ENCODE peak calls at places on chromosome 19, in five cellular contexts. D, H, R, V and Y are unnamed samples.

GRCh38 chr19:43777163-43777700 is 3.5 kb downstream of the KCNN4 start:
- DNase-seq in D (no peak), H (no peak), R (no peak), V (peak), Y (no peak)

GRCh38 chr19:7153008-7153407 is 83.5 kb downstream of the ZNF557 start:
- DNase-seq in D (no peak), H (no peak), R (peak), V (no peak), Y (no peak)

GRCh38 chr19:55220525-55220924 is 8.0 kb downstream of the TMEM86B start:
- DNase-seq in D (no peak), H (peak), R (peak), V (peak), Y (no peak)

GRCh38 chr19:43934055-43934984 is 762 bp downstream of the ZNF45 start:
- DNase-seq in D (peak), H (no peak), R (no peak), V (peak), Y (no peak)

GRCh38 chr19:53088091-53088490 is 15.1 kb downstream of the ZNF160 start:
- DNase-seq in D (no peak), H (no peak), R (no peak), V (no peak), Y (no peak)

GRCh38 chr19:33394723-33395560 is 21.4 kb downstream of the CEBPG start:
- DNase-seq in D (no peak), H (no peak), R (no peak), V (peak), Y (no peak)

GRCh38 chr19:4007836-4008539 is 452 bp downstream of the PIAS4 start:
- DNase-seq in D (no peak), H (peak), R (no peak), V (peak), Y (no peak)

GRCh38 chr19:15276620-15277019 is 44.4 kb upstream of the EPHX3 start:
- DNase-seq in D (peak), H (no peak), R (no peak), V (no peak), Y (no peak)

GRCh38 chr19:5127710-5128109 is 158.8 kb downstream of the KDM4B start:
- DNase-seq in D (no peak), H (peak), R (no peak), V (no peak), Y (no peak)

GRCh38 chr19:5125376-5125775 is 156.5 kb downstream of the KDM4B start:
- DNase-seq in D (no peak), H (no peak), R (no peak), V (no peak), Y (no peak)

GRCh38 chr19:5126498-5127223 is 157.7 kb downstream of the KDM4B start:
- DNase-seq in D (no peak), H (no peak), R (no peak), V (no peak), Y (no peak)

GRCh38 chr19:5124111-5124855 is 155.4 kb downstream of the KDM4B start:
- DNase-seq in D (no peak), H (no peak), R (no peak), V (no peak), Y (no peak)

DNA sequence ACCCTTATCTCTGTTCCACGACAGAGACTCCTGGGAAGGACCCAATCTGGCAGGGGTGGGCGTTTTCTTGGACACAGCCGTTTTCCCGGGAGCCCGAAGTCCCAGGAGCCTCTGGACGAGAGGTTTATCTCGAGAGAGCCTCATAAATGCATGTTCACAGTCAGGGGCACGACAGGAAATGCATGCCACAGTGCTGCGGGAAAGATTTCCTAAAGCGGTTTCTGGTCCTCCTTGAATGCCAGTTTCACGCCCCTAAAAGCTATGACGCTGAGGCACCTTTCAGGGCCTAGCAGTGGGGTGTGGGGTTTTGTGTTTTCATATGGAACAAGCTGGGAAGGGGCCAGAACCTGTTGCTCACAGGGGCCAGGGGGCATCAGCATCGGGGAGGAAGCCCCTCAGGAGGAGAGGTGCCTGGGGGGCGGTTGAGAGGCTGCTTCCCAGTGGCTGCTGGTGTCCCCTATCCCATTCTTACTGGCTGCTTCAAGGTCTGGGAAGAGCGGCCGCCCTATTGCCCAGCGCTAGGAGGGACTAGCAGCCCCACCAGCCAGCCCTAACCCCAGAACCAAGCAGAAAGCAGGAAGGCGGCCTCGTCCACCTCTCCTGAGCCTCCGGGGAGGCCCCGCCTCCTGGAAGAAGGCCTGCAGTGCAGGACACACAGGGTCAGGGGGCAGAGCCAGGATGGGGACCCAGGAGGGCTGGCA is 157.0 kb downstream of the KDM4B start:
- DNase-seq in D (no peak), H (peak), R (peak), V (no peak), Y (no peak)
- H3K27ac ChIP-seq in D (no peak), H (peak), R (peak), V (no peak), Y (peak)

DNA sequence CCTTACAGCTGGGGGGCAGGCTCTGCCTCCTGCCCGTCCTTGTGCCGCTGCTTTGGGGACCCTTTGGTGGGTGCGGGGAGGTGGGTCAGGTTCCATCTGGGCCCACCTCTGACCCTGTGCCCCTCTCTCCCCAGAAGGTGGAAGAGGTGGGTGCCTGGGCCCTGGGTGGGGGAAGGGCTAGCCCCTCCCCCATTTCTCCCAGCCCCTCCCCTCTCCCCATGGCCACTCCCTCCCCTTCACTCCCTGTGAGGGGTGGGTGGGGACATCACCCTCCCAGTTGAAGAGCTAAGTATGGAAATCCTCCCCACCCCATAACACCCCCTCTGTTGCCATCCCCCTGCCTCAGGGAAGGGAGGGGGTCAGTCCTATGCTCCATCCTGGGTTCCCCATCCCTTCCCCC is 14.2 kb downstream of the ARHGEF1 start:
- DNase-seq in D (no peak), H (no peak), R (no peak), V (no peak), Y (no peak)
- H3K27ac ChIP-seq in D (no peak), H (no peak), R (no peak), V (no peak), Y (no peak)

GRCh38 chr19:46859637-46860124 is 1.1 kb upstream of the ARHGAP35 start:
- DNase-seq in D (no peak), H (no peak), R (no peak), V (peak), Y (peak)
- H3K27ac ChIP-seq in D (peak), H (peak), R (peak), V (peak), Y (peak)

GRCh38 chr19:18541258-18541991 is 1.9 kb downstream of the FKBP8 start:
- DNase-seq in D (no peak), H (no peak), R (no peak), V (peak), Y (no peak)
- H3K27ac ChIP-seq in D (peak), H (no peak), R (no peak), V (peak), Y (no peak)

GRCh38 chr19:28372800-28373199 is 840.2 kb downstream of the UQCRFS1 start:
- DNase-seq in D (no peak), H (no peak), R (no peak), V (no peak), Y (no peak)
- H3K27ac ChIP-seq in D (no peak), H (no peak), R (no peak), V (no peak), Y (no peak)

GRCh38 chr19:29378543-29379105 is 147.2 kb upstream of the VSTM2B start:
- DNase-seq in D (no peak), H (peak), R (peak), V (no peak), Y (no peak)
- H3K27ac ChIP-seq in D (no peak), H (no peak), R (no peak), V (no peak), Y (no peak)

GRCh38 chr19:9914001-9914314 is 22.4 kb downstream of the OLFM2 start:
- DNase-seq in D (peak), H (peak), R (peak), V (no peak), Y (no peak)
- H3K27ac ChIP-seq in D (no peak), H (no peak), R (no peak), V (no peak), Y (no peak)

DNA sequence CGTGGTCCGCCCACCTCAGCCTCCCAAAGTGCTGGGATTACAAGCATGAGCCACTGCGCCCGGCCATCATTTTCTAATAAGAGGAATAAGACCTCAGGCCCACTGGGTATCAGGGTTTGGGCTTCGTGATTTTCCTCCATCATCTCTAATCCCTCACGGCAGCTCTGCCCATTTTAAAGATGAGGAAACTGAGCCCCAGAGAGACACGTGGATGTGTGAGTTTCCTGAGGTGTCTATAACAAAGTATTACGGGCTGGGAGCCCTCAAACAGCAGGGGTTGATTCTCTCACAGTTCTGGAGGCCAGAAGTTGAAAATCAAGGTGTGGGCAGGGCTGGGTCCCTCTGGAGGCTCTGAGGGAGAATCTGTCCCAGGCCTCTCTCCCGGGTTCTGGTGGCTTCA is 33.7 kb downstream of the MYO9B start:
- DNase-seq in D (no peak), H (no peak), R (no peak), V (no peak), Y (no peak)
- H3K27ac ChIP-seq in D (peak), H (no peak), R (no peak), V (peak), Y (peak)